ENCODE peak calls at places on chromosomes 7 and 10, in nine cellular contexts. One of them, this sample, is unnamed.

GRCh38 chr7:50826371-50827172 is 43.9 kb upstream of the GRB10 start:
- DNase-seq in aorta: no peak
- DNase-seq in fibroblast of the aortic adventitia: peak
- DNase-seq in keratinocyte: peak
- DNase-seq in fibroblast of mammary gland: peak
- DNase-seq in IMR-90: peak
- DNase-seq in GM23248: peak
- DNase-seq in kidney: no peak
- DNase-seq in iPS DF 6.9: no peak
- DNase-seq in this sample: peak

GRCh38 chr7:11776083-11776482 is 55.9 kb downstream of the THSD7A start:
- DNase-seq in fibroblast of mammary gland: no peak
- DNase-seq in aorta: no peak
- DNase-seq in IMR-90: no peak
- DNase-seq in kidney: no peak
- DNase-seq in GM23248: no peak
- DNase-seq in keratinocyte: no peak
- DNase-seq in iPS DF 6.9: no peak
- DNase-seq in fibroblast of the aortic adventitia: no peak
- DNase-seq in this sample: no peak

GRCh38 chr7:22427122-22427503 is 70.2 kb upstream of the RAPGEF5 start:
- DNase-seq in fibroblast of the aortic adventitia: no peak
- DNase-seq in keratinocyte: no peak
- DNase-seq in GM23248: no peak
- DNase-seq in iPS DF 6.9: no peak
- DNase-seq in IMR-90: no peak
- DNase-seq in fibroblast of mammary gland: no peak
- DNase-seq in kidney: no peak
- DNase-seq in aorta: no peak
- DNase-seq in this sample: no peak

GRCh38 chr7:106015586-106016218 is 52.6 kb downstream of the CDHR3 start:
- DNase-seq in iPS DF 6.9: no peak
- DNase-seq in fibroblast of the aortic adventitia: peak
- DNase-seq in fibroblast of mammary gland: no peak
- DNase-seq in aorta: no peak
- DNase-seq in GM23248: no peak
- DNase-seq in kidney: no peak
- DNase-seq in keratinocyte: no peak
- DNase-seq in IMR-90: no peak
- DNase-seq in this sample: no peak

GRCh38 chr7:146119016-146119415 is 2.4 kb downstream of the CNTNAP2 start:
- DNase-seq in keratinocyte: no peak
- DNase-seq in GM23248: no peak
- DNase-seq in iPS DF 6.9: no peak
- DNase-seq in fibroblast of the aortic adventitia: no peak
- DNase-seq in aorta: no peak
- DNase-seq in fibroblast of mammary gland: no peak
- DNase-seq in IMR-90: no peak
- DNase-seq in kidney: no peak
- DNase-seq in this sample: no peak

GRCh38 chr10:102310356-102311024 is 65.2 kb downstream of the GBF1 start:
- DNase-seq in kidney: no peak
- DNase-seq in GM23248: peak
- DNase-seq in fibroblast of mammary gland: peak
- DNase-seq in fibroblast of the aortic adventitia: peak
- DNase-seq in aorta: no peak
- DNase-seq in iPS DF 6.9: no peak
- DNase-seq in IMR-90: peak
- DNase-seq in keratinocyte: no peak
- DNase-seq in this sample: peak

GRCh38 chr7:2025188-2025587 is 207.6 kb downstream of the MAD1L1 start:
- DNase-seq in iPS DF 6.9: no peak
- DNase-seq in keratinocyte: no peak
- DNase-seq in fibroblast of the aortic adventitia: no peak
- DNase-seq in aorta: no peak
- DNase-seq in GM23248: no peak
- DNase-seq in fibroblast of mammary gland: no peak
- DNase-seq in IMR-90: no peak
- DNase-seq in kidney: no peak
- DNase-seq in this sample: no peak

GRCh38 chr7:118288098-118288497 is 63.6 kb downstream of the ANKRD7 start:
- DNase-seq in fibroblast of the aortic adventitia: no peak
- DNase-seq in GM23248: no peak
- DNase-seq in fibroblast of mammary gland: no peak
- DNase-seq in keratinocyte: no peak
- DNase-seq in iPS DF 6.9: no peak
- DNase-seq in kidney: no peak
- DNase-seq in aorta: no peak
- DNase-seq in IMR-90: no peak
- DNase-seq in this sample: no peak

GRCh38 chr10:132632851-132633684 is 95.5 kb downstream of the INPP5A start:
- DNase-seq in keratinocyte: no peak
- DNase-seq in kidney: peak
- DNase-seq in GM23248: peak
- DNase-seq in IMR-90: peak
- DNase-seq in fibroblast of mammary gland: peak
- DNase-seq in aorta: peak
- DNase-seq in fibroblast of the aortic adventitia: peak
- DNase-seq in iPS DF 6.9: no peak
- DNase-seq in this sample: peak

GRCh38 chr7:132547806-132548205 is 28.5 kb downstream of the PLXNA4 start:
- DNase-seq in aorta: no peak
- DNase-seq in iPS DF 6.9: no peak
- DNase-seq in keratinocyte: no peak
- DNase-seq in fibroblast of mammary gland: peak
- DNase-seq in fibroblast of the aortic adventitia: no peak
- DNase-seq in kidney: no peak
- DNase-seq in IMR-90: no peak
- DNase-seq in GM23248: no peak
- DNase-seq in this sample: peak

GRCh38 chr7:23471090-23471859 is 984 bp upstream of the IGF2BP3 start:
- DNase-seq in aorta: no peak
- DNase-seq in fibroblast of the aortic adventitia: peak
- DNase-seq in IMR-90: peak
- DNase-seq in iPS DF 6.9: peak
- DNase-seq in kidney: no peak
- DNase-seq in GM23248: peak
- DNase-seq in keratinocyte: no peak
- DNase-seq in fibroblast of mammary gland: no peak
- DNase-seq in this sample: peak

GRCh38 chr10:89625041-89625765 is 19.8 kb downstream of the PANK1 start:
- DNase-seq in IMR-90: peak
- DNase-seq in fibroblast of the aortic adventitia: no peak
- DNase-seq in keratinocyte: no peak
- DNase-seq in iPS DF 6.9: no peak
- DNase-seq in GM23248: peak
- DNase-seq in fibroblast of mammary gland: peak
- DNase-seq in kidney: no peak
- DNase-seq in aorta: no peak
- DNase-seq in this sample: peak

DNA sequence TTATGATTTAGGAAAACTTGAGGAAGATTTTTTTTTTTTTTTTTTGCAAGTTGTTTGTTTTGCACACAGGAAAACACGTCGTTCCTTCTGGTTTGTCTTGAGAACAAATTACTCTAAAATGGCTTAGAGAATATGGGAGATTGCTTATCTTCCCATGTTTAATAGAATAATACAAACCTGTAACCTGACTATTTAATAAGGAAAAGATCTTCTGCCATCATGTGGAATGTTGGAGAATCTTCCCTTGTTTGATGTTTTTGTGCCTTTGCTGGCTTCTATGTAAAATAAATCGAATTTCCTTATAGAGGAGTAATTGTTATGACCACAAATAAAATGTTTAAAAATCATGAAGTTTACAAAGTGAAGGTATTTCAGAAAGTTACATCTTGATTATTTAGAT is 818.8 kb downstream of the GATA3 start:
- DNase-seq in IMR-90: no peak
- DNase-seq in fibroblast of the aortic adventitia: no peak
- DNase-seq in fibroblast of mammary gland: no peak
- DNase-seq in aorta: no peak
- DNase-seq in iPS DF 6.9: no peak
- DNase-seq in GM23248: no peak
- DNase-seq in kidney: no peak
- DNase-seq in keratinocyte: no peak
- DNase-seq in this sample: peak
- H3K4me3 ChIP-seq in IMR-90: no peak
- H3K4me3 ChIP-seq in fibroblast of the aortic adventitia: no peak
- H3K4me3 ChIP-seq in fibroblast of mammary gland: no peak
- H3K4me3 ChIP-seq in aorta: no peak
- H3K4me3 ChIP-seq in iPS DF 6.9: no peak
- H3K4me3 ChIP-seq in GM23248: no peak
- H3K4me3 ChIP-seq in kidney: no peak
- H3K4me3 ChIP-seq in keratinocyte: no peak
- H3K4me3 ChIP-seq in this sample: no peak

GRCh38 chr7:5636914-5637313 is 144.5 kb downstream of the RNF216 start:
- DNase-seq in iPS DF 6.9: no peak
- DNase-seq in GM23248: peak
- DNase-seq in aorta: peak
- DNase-seq in IMR-90: peak
- DNase-seq in fibroblast of the aortic adventitia: peak
- DNase-seq in keratinocyte: no peak
- DNase-seq in kidney: peak
- DNase-seq in fibroblast of mammary gland: peak
- DNase-seq in this sample: peak

GRCh38 chr7:5635461-5636445 is 145.7 kb downstream of the RNF216 start:
- DNase-seq in IMR-90: no peak
- DNase-seq in GM23248: peak
- DNase-seq in fibroblast of mammary gland: peak
- DNase-seq in iPS DF 6.9: no peak
- DNase-seq in kidney: no peak
- DNase-seq in keratinocyte: no peak
- DNase-seq in fibroblast of the aortic adventitia: peak
- DNase-seq in aorta: no peak
- DNase-seq in this sample: no peak

GRCh38 chr7:5637415-5637814 is 144.0 kb downstream of the RNF216 start:
- DNase-seq in iPS DF 6.9: no peak
- DNase-seq in GM23248: no peak
- DNase-seq in keratinocyte: no peak
- DNase-seq in IMR-90: no peak
- DNase-seq in kidney: no peak
- DNase-seq in fibroblast of mammary gland: no peak
- DNase-seq in fibroblast of the aortic adventitia: no peak
- DNase-seq in aorta: no peak
- DNase-seq in this sample: no peak

GRCh38 chr7:5634107-5634950 is 147.1 kb downstream of the RNF216 start:
- DNase-seq in IMR-90: peak
- DNase-seq in keratinocyte: no peak
- DNase-seq in kidney: peak
- DNase-seq in iPS DF 6.9: no peak
- DNase-seq in fibroblast of mammary gland: peak
- DNase-seq in GM23248: peak
- DNase-seq in aorta: peak
- DNase-seq in fibroblast of the aortic adventitia: peak
- DNase-seq in this sample: peak

GRCh38 chr7:5636446-5636835 is 145.0 kb downstream of the RNF216 start:
- DNase-seq in kidney: no peak
- DNase-seq in fibroblast of the aortic adventitia: peak
- DNase-seq in IMR-90: no peak
- DNase-seq in fibroblast of mammary gland: peak
- DNase-seq in keratinocyte: no peak
- DNase-seq in GM23248: peak
- DNase-seq in aorta: no peak
- DNase-seq in iPS DF 6.9: no peak
- DNase-seq in this sample: no peak
- H3K4me3 ChIP-seq in kidney: no peak
- H3K4me3 ChIP-seq in fibroblast of the aortic adventitia: no peak
- H3K4me3 ChIP-seq in IMR-90: no peak
- H3K4me3 ChIP-seq in fibroblast of mammary gland: no peak
- H3K4me3 ChIP-seq in keratinocyte: no peak
- H3K4me3 ChIP-seq in GM23248: peak
- H3K4me3 ChIP-seq in aorta: no peak
- H3K4me3 ChIP-seq in iPS DF 6.9: no peak
- H3K4me3 ChIP-seq in this sample: peak

GRCh38 chr10:127195571-127196226 is 692 bp downstream of the INSYN2A start:
- DNase-seq in kidney: peak
- DNase-seq in fibroblast of mammary gland: peak
- DNase-seq in keratinocyte: no peak
- DNase-seq in aorta: no peak
- DNase-seq in iPS DF 6.9: no peak
- DNase-seq in fibroblast of the aortic adventitia: no peak
- DNase-seq in IMR-90: peak
- DNase-seq in GM23248: peak
- DNase-seq in this sample: peak
- H3K4me3 ChIP-seq in kidney: peak
- H3K4me3 ChIP-seq in fibroblast of mammary gland: peak
- H3K4me3 ChIP-seq in keratinocyte: peak
- H3K4me3 ChIP-seq in aorta: peak
- H3K4me3 ChIP-seq in iPS DF 6.9: peak
- H3K4me3 ChIP-seq in fibroblast of the aortic adventitia: peak
- H3K4me3 ChIP-seq in IMR-90: peak
- H3K4me3 ChIP-seq in GM23248: peak
- H3K4me3 ChIP-seq in this sample: peak

GRCh38 chr10:99522078-99522479 is 10.7 kb upstream of the NKX2-3 start:
- DNase-seq in iPS DF 6.9: no peak
- DNase-seq in fibroblast of mammary gland: no peak
- DNase-seq in IMR-90: no peak
- DNase-seq in fibroblast of the aortic adventitia: no peak
- DNase-seq in GM23248: no peak
- DNase-seq in aorta: no peak
- DNase-seq in kidney: no peak
- DNase-seq in keratinocyte: no peak
- DNase-seq in this sample: no peak

GRCh38 chr10:99524736-99525380 is 7.9 kb upstream of the NKX2-3 start:
- DNase-seq in fibroblast of the aortic adventitia: no peak
- DNase-seq in keratinocyte: no peak
- DNase-seq in aorta: no peak
- DNase-seq in IMR-90: no peak
- DNase-seq in fibroblast of mammary gland: no peak
- DNase-seq in GM23248: no peak
- DNase-seq in kidney: no peak
- DNase-seq in iPS DF 6.9: no peak
- DNase-seq in this sample: no peak

GRCh38 chr10:99524050-99524666 is 8.6 kb upstream of the NKX2-3 start:
- DNase-seq in keratinocyte: no peak
- DNase-seq in fibroblast of mammary gland: no peak
- DNase-seq in kidney: no peak
- DNase-seq in iPS DF 6.9: no peak
- DNase-seq in GM23248: no peak
- DNase-seq in aorta: no peak
- DNase-seq in fibroblast of the aortic adventitia: no peak
- DNase-seq in IMR-90: no peak
- DNase-seq in this sample: no peak

GRCh38 chr10:99522511-99523250 is 10.1 kb upstream of the NKX2-3 start:
- DNase-seq in kidney: no peak
- DNase-seq in IMR-90: no peak
- DNase-seq in aorta: no peak
- DNase-seq in fibroblast of mammary gland: no peak
- DNase-seq in GM23248: no peak
- DNase-seq in keratinocyte: no peak
- DNase-seq in iPS DF 6.9: no peak
- DNase-seq in fibroblast of the aortic adventitia: no peak
- DNase-seq in this sample: no peak

DNA sequence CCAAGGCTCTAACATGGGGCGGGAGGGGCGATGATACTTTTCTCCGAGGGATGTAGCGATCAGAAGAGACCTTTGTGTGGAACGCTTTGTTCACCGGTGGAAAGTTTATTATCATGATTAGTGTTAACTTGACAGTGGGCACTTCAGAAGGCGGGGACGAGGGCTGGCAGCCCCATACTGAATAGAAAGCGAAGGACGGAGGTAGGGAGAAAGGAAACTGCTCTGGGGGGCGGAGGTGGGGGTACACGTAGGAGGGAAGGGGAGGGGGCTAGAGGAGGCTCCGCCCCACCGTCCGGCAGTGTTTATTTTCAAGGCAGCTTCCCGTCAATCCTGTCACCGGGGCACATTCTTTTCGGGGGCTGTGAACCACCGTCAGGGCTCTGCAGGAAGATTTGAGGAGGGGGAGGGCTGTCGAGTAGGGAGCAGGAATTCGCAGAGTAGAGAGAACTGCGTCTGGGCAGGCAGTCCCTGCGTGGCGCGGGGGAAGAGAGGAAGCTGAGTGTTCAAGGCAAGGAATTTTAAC is 9.4 kb upstream of the NKX2-3 start:
- DNase-seq in keratinocyte: no peak
- DNase-seq in iPS DF 6.9: no peak
- DNase-seq in fibroblast of mammary gland: no peak
- DNase-seq in aorta: no peak
- DNase-seq in fibroblast of the aortic adventitia: no peak
- DNase-seq in kidney: no peak
- DNase-seq in GM23248: no peak
- DNase-seq in IMR-90: no peak
- DNase-seq in this sample: no peak
- H3K4me3 ChIP-seq in keratinocyte: no peak
- H3K4me3 ChIP-seq in iPS DF 6.9: peak
- H3K4me3 ChIP-seq in fibroblast of mammary gland: no peak
- H3K4me3 ChIP-seq in aorta: no peak
- H3K4me3 ChIP-seq in fibroblast of the aortic adventitia: no peak
- H3K4me3 ChIP-seq in kidney: no peak
- H3K4me3 ChIP-seq in GM23248: no peak
- H3K4me3 ChIP-seq in IMR-90: no peak
- H3K4me3 ChIP-seq in this sample: no peak